ENCODE peak calls at places on chromosome 21, in five cellular contexts. U is GM23248, B is hepatocyte, J is neural progenitor cell, H is fibroblast of lung. Y is an unnamed sample.

GRCh38 chr21:45306832-45307571 is 19.3 kb upstream of the POFUT2 start:
- DNase-seq in U (peak; percentile 74), B (no peak), J (peak; percentile 73), H (peak; percentile 92), Y (no peak)

GRCh38 chr21:36852293-36852692 is 114.2 kb downstream of the HLCS start:
- DNase-seq in U (no peak), B (no peak), J (no peak), H (no peak), Y (no peak)

GRCh38 chr21:31157756-31158155 is 119.5 kb upstream of the KRTAP19-8 start:
- DNase-seq in U (no peak), B (no peak), J (no peak), H (peak; percentile 30), Y (no peak)

GRCh38 chr21:28801906-28802305 is 190.8 kb downstream of the LTN1 start:
- DNase-seq in U (peak; percentile 40), B (no peak), J (no peak), H (no peak), Y (no peak)

GRCh38 chr21:34204481-34205439 is 131.4 kb downstream of the MRPS6 start:
- DNase-seq in U (no peak), B (no peak), J (peak; percentile 59), H (no peak), Y (no peak)

GRCh38 chr21:29130234-29130993 is at the start of gene MAP3K7CL:
- DNase-seq in U (peak; percentile 100), B (peak; percentile 21), J (no peak), H (peak; percentile 100), Y (no peak)

GRCh38 chr21:37759777-37760176 is 156.5 kb downstream of the KCNJ6 start:
- DNase-seq in U (no peak), B (no peak), J (no peak), H (no peak), Y (no peak)

GRCh38 chr21:25457411-25457810 is 149.9 kb downstream of the MRPL39 start:
- DNase-seq in U (peak; percentile 56), B (peak; percentile 5), J (no peak), H (peak; percentile 81), Y (peak; percentile 11)

GRCh38 chr21:15967661-15968060 is 237.9 kb downstream of the USP25 start:
- DNase-seq in U (peak; percentile 45), B (no peak), J (no peak), H (peak; percentile 72), Y (no peak)

GRCh38 chr21:45981641-45982255 is at the start of gene COL6A1:
- DNase-seq in U (peak; percentile 87), B (peak; percentile 84), J (peak; percentile 88), H (peak; percentile 66), Y (no peak)

GRCh38 chr21:29125979-29126378 is 4.5 kb upstream of the MAP3K7CL start:
- DNase-seq in U (no peak), B (no peak), J (no peak), H (no peak), Y (no peak)

GRCh38 chr21:44486302-44486701 is 31.0 kb downstream of the LRRC3 start:
- DNase-seq in U (no peak), B (no peak), J (no peak), H (no peak), Y (no peak)

GRCh38 chr21:31141389-31142021 is 103.2 kb upstream of the KRTAP19-8 start:
- DNase-seq in U (no peak), B (no peak), J (no peak), H (no peak), Y (no peak)

GRCh38 chr21:24729568-24729967 is 877.7 kb downstream of the MRPL39 start:
- DNase-seq in U (no peak), B (no peak), J (no peak), H (peak; percentile 8), Y (no peak)

GRCh38 chr21:14263879-14264278 is 47.9 kb downstream of the RBM11 start:
- DNase-seq in U (no peak), B (no peak), J (no peak), H (no peak), Y (peak; percentile 6)

GRCh38 chr21:29164330-29164942 is 34.0 kb downstream of the MAP3K7CL start:
- DNase-seq in U (peak; percentile 88), B (peak; percentile 75), J (peak; percentile 44), H (peak; percentile 81), Y (peak; percentile 88)

GRCh38 chr21:32782698-32783097 is 11.1 kb upstream of the PAXBP1 start:
- DNase-seq in U (peak; percentile 47), B (no peak), J (no peak), H (no peak), Y (peak; percentile 14)

GRCh38 chr21:38491536-38491935 is 6.7 kb downstream of the ERG start:
- DNase-seq in U (no peak), B (no peak), J (no peak), H (no peak), Y (no peak)

GRCh38 chr21:33801424-33802405 is 113.9 kb downstream of the ATP5PO start:
- DNase-seq in U (peak; percentile 84), B (peak; percentile 22), J (peak; percentile 66), H (peak; percentile 63), Y (peak; percentile 77)

GRCh38 chr21:45324430-45325205 is 36.9 kb upstream of the POFUT2 start:
- DNase-seq in U (no peak), B (no peak), J (no peak), H (no peak), Y (no peak)

GRCh38 chr21:37117204-37117603 is 44.1 kb downstream of the TTC3 start:
- DNase-seq in U (no peak), B (no peak), J (no peak), H (no peak), Y (no peak)

GRCh38 chr21:45612096-45613019 is 31.2 kb upstream of the PCBP3 start:
- DNase-seq in U (peak; percentile 68), B (no peak), J (no peak), H (peak; percentile 87), Y (peak; percentile 46)

GRCh38 chr21:15000076-15000475 is 64.7 kb downstream of the NRIP1 start:
- DNase-seq in U (peak; percentile 55), B (no peak), J (no peak), H (peak; percentile 88), Y (no peak)

GRCh38 chr21:15852146-15852545 is 122.4 kb downstream of the USP25 start:
- DNase-seq in U (no peak), B (no peak), J (no peak), H (no peak), Y (no peak)

GRCh38 chr21:31713973-31714740 is 17.8 kb downstream of the SCAF4 start:
- DNase-seq in U (peak; percentile 58), B (no peak), J (no peak), H (peak; percentile 53), Y (peak; percentile 22)

GRCh38 chr21:37338671-37339526 is 27.7 kb upstream of the DYRK1A start:
- DNase-seq in U (peak; percentile 95), B (peak; percentile 86), J (no peak), H (peak; percentile 92), Y (peak; percentile 43)

GRCh38 chr21:25330266-25330665 is 277.0 kb downstream of the MRPL39 start:
- DNase-seq in U (peak; percentile 41), B (no peak), J (no peak), H (no peak), Y (no peak)

GRCh38 chr21:38290809-38291208 is 34.0 kb downstream of the KCNJ15 start:
- DNase-seq in U (no peak), B (no peak), J (no peak), H (peak; percentile 50), Y (no peak)

DNA sequence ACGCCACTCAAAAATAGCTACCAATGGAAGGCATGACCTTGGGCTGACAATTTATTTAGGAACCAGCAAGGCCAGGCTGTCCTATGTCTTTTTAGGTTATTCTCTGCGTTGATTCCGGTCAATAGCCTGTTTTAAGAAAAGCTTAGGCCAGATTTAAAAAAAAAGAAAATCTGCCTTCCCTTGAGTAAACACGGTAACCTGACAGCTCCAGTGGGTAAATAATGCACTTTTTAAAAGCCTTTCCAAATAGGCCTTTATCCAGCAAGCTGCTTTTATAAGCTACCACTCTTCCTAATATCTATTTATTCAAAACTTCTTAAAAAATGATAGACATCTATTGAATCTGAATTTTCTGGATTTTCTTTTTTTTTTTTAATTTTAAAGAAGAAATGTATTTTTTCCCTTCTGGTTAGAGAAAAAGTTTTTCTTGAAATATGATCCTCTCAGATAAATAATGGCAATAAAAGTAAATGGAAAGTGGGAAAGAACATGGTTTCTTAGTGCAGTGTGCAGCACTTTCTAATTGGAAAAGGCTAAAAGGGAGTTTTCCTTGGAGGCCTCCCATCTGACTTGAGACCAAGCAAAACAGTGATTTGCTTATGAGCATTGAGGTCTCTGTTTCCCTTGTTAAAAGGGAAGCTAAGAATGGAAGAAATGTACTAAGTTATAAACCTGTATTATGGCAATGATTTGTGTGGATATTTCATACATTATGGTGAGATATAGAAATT is 281.0 kb upstream of the RUNX1 start:
- DNase-seq in U (no peak), B (no peak), J (no peak), H (peak; percentile 33), Y (no peak)
- TF ChIP-seq EZH2 in U (no peak), B (no peak), J (no peak), H (no peak), Y (no peak)

DNA sequence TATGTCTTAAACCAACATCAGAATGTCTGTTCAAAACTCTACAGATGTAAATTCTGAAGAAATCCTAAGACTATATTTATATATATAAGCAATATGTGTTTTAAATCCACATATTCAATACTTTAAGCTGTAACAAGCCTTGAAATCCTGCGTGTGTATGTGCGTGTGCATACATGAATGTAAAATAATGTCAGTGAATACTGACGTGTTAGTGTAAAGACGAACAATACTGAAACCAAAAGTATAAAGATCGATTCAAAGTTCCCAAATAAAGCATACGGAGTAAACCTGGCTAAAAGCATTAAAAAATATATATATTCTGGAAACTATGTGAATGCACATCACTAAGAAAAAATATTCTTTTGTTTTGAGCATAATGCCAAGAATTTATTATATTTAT is 668.6 kb upstream of the NCAM2 start:
- DNase-seq in U (no peak), B (no peak), J (no peak), H (no peak), Y (no peak)
- H3K9me3 ChIP-seq in U (peaks cover 7% of the 10 kb centered on the region), B (no peaks in the 10 kb centered on the region), J (no peaks in the 10 kb centered on the region), H (no peaks in the 10 kb centered on the region), Y (peaks cover 13% of the 10 kb centered on the region)

GRCh38 chr21:27397578-27397977 is 430.7 kb upstream of the ADAMTS5 start:
- DNase-seq in U (no peak), B (no peak), J (no peak), H (no peak), Y (no peak)

GRCh38 chr21:27390384-27390783 is 423.5 kb upstream of the ADAMTS5 start:
- DNase-seq in U (no peak), B (no peak), J (no peak), H (no peak), Y (no peak)

GRCh38 chr21:27391990-27392389 is 425.1 kb upstream of the ADAMTS5 start:
- DNase-seq in U (no peak), B (no peak), J (no peak), H (no peak), Y (no peak)

GRCh38 chr21:27388835-27389234 is 421.9 kb upstream of the ADAMTS5 start:
- DNase-seq in U (no peak), B (no peak), J (no peak), H (no peak), Y (no peak)

DNA sequence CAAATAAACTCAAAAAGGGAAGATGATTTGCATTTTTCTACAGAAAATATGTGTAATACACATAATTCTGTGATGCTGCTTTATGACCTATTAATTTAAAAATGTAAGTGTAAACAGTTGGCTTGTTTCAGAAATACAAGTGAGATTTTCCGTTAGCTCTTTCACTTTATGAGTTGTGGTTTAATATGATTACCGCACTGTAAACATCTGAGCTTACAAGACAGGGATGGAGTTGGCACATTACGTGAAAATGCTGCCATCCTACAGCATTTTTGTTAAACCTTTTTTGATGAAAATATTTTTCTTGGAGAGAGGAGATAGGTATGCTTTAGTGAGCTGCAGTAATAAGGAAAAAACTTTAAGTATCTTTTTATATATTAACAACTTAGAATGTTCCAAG is 426.8 kb upstream of the ADAMTS5 start:
- DNase-seq in U (no peak), B (no peak), J (no peak), H (no peak), Y (no peak)
- TF ChIP-seq EZH2 in U (no peak), B (no peak), J (no peak), H (no peak), Y (no peak)

GRCh38 chr21:19941626-19942025 is 1056.6 kb upstream of the NCAM2 start:
- DNase-seq in U (no peak), B (no peak), J (no peak), H (no peak), Y (no peak)
- H3K9me3 ChIP-seq in U (no peaks in the 10 kb centered on the region), B (no peaks in the 10 kb centered on the region), J (no peaks in the 10 kb centered on the region), H (no peaks in the 10 kb centered on the region), Y (peaks cover 12% of the 10 kb centered on the region)

Y was measured in A673.